ENCODE peak calls at places on chromosomes 11 and 22, in ten cellular contexts. V, M, J, G, A, C, X, U, R and O are unnamed samples.

GRCh38 chr11:65637794-65638317 is at the start of gene SIPA1:
- DNase-seq in C (peak; percentile 89), M (peak; percentile 34), R (peak; percentile 66), G (peak; percentile 37), A (peak; percentile 72), V (peak; percentile 64), X (no peak), U (peak; percentile 85), J (no peak), O (peak; percentile 81)

GRCh38 chr22:47006433-47006832 is 244.0 kb downstream of the TBC1D22A start:
- DNase-seq in X (no peak), J (no peak), M (no peak), V (no peak), R (no peak), C (peak; percentile 36), U (no peak), G (no peak), A (no peak), O (no peak)

GRCh38 chr11:67369801-67370284 is 3.6 kb downstream of the CLCF1 start:
- DNase-seq in A (no peak), M (no peak), U (no peak), X (no peak), J (no peak), R (no peak), G (no peak), V (no peak), C (no peak), O (no peak)

GRCh38 chr11:75365711-75366181 is 14.3 kb upstream of the ARRB1 start:
- DNase-seq in C (no peak), J (no peak), U (no peak), V (no peak), R (no peak), A (no peak), M (no peak), X (no peak), G (no peak), O (no peak)

GRCh38 chr11:62879150-62879549 is 1.5 kb upstream of the SLC3A2 start:
- DNase-seq in J (no peak), X (no peak), M (no peak), G (no peak), A (no peak), C (no peak), V (no peak), U (no peak), R (no peak), O (no peak)

GRCh38 chr22:34344702-34345101 is 424.4 kb upstream of the LARGE1 start:
- DNase-seq in X (no peak), R (no peak), A (no peak), U (no peak), J (no peak), C (no peak), M (no peak), V (no peak), G (no peak), O (no peak)

GRCh38 chr11:19951558-19952083 is 208.7 kb downstream of the DBX1 start:
- DNase-seq in A (no peak), R (peak; percentile 47), C (no peak), M (no peak), U (no peak), G (no peak), X (no peak), V (no peak), J (no peak), O (no peak)

GRCh38 chr22:42994917-42995562 is 19.9 kb downstream of the PACSIN2 start:
- DNase-seq in M (no peak), C (no peak), X (peak; percentile 82), A (peak; percentile 76), V (no peak), J (peak; percentile 27), R (no peak), U (no peak), G (no peak), O (peak; percentile 88)

GRCh38 chr11:80362578-80362977 is 921.7 kb upstream of the TENM4 start:
- DNase-seq in C (no peak), A (no peak), R (no peak), V (no peak), G (no peak), J (no peak), M (no peak), X (no peak), U (no peak), O (no peak)

GRCh38 chr11:27213232-27213660 is 149.8 kb downstream of the CCDC34 start:
- DNase-seq in G (no peak), X (no peak), M (no peak), J (no peak), C (no peak), R (no peak), V (no peak), U (no peak), A (peak; percentile 13), O (peak; percentile 15)

GRCh38 chr11:113896156-113896879 is 8.3 kb upstream of the HTR3B start:
- DNase-seq in X (no peak), J (no peak), A (peak; percentile 30), C (no peak), V (peak; percentile 15), U (no peak), R (peak; percentile 70), G (no peak), M (no peak), O (peak; percentile 64)

GRCh38 chr22:50723991-50724390 is 14.0 kb upstream of the ACR start:
- DNase-seq in G (no peak), A (no peak), R (no peak), J (no peak), X (no peak), C (no peak), M (no peak), U (no peak), V (no peak), O (no peak)

GRCh38 chr11:20458905-20459632 is 71.6 kb downstream of the PRMT3 start:
- DNase-seq in A (no peak), C (no peak), U (no peak), V (no peak), M (no peak), R (no peak), X (no peak), J (no peak), G (no peak), O (no peak)

GRCh38 chr22:41094036-41094435 is 1.6 kb downstream of the EP300 start:
- DNase-seq in M (no peak), R (no peak), A (peak; percentile 53), G (no peak), U (no peak), X (no peak), J (no peak), V (peak; percentile 3), C (no peak), O (peak; percentile 21)

GRCh38 chr22:20388200-20388599 is 5.8 kb upstream of the ZNF74 start:
- DNase-seq in X (no peak), U (no peak), A (no peak), R (no peak), C (no peak), J (no peak), V (no peak), G (no peak), M (no peak), O (no peak)

GRCh38 chr11:134913999-134914590 is 502.1 kb upstream of the B3GAT1 start:
- DNase-seq in M (no peak), X (no peak), V (no peak), A (no peak), G (no peak), C (no peak), U (no peak), R (no peak), J (no peak), O (no peak)

GRCh38 chr22:39493759-39494158 is 8.3 kb upstream of the MIEF1 start:
- DNase-seq in R (no peak), C (no peak), X (no peak), M (no peak), G (no peak), A (no peak), V (no peak), J (no peak), U (no peak), O (no peak)

GRCh38 chr22:46769191-46769675 is 6.8 kb downstream of the TBC1D22A start:
- DNase-seq in A (no peak), X (no peak), M (no peak), R (peak; percentile 40), G (no peak), V (no peak), U (no peak), C (no peak), J (no peak), O (peak; percentile 67)

GRCh38 chr11:72937439-72937838 is 123.2 kb downstream of the ATG16L2 start:
- DNase-seq in X (no peak), A (no peak), U (no peak), V (no peak), C (no peak), J (no peak), G (no peak), M (no peak), R (no peak), O (no peak)

GRCh38 chr11:47477323-47477722 is 28.4 kb upstream of the RAPSN start:
- DNase-seq in C (no peak), X (no peak), G (no peak), M (no peak), U (no peak), R (no peak), J (no peak), V (no peak), A (no peak), O (no peak)

GRCh38 chr11:35541621-35542375 is 16.4 kb upstream of the PAMR1 start:
- DNase-seq in U (no peak), V (no peak), A (peak; percentile 23), G (no peak), M (no peak), X (peak; percentile 61), J (peak; percentile 8), C (peak; percentile 76), R (no peak), O (no peak)

GRCh38 chr11:77345621-77346020 is 44.1 kb upstream of the GDPD4 start:
- DNase-seq in A (no peak), J (no peak), G (no peak), U (no peak), C (no peak), M (no peak), V (no peak), X (no peak), R (no peak), O (no peak)

GRCh38 chr11:95067042-95067827 is 516 bp downstream of the SRSF8 start:
- DNase-seq in A (peak; percentile 77), R (peak; percentile 77), J (peak; percentile 28), G (peak; percentile 69), M (peak; percentile 50), C (peak; percentile 91), U (peak; percentile 88), V (peak; percentile 59), X (peak; percentile 86), O (peak; percentile 85)

GRCh38 chr11:77801477-77801876 is 19.0 kb downstream of the RSF1 start:
- DNase-seq in C (no peak), U (no peak), G (no peak), M (no peak), A (no peak), R (no peak), V (no peak), J (no peak), X (no peak), O (no peak)

GRCh38 chr11:61706452-61707400 is 26.5 kb downstream of the DAGLA start:
- DNase-seq in M (no peak), U (peak; percentile 38), J (no peak), R (no peak), G (no peak), C (no peak), A (peak; percentile 50), X (no peak), V (no peak), O (no peak)

GRCh38 chr22:44411226-44412135 is 86.6 kb downstream of the RTL6 start:
- DNase-seq in C (peak; percentile 39), G (no peak), X (no peak), R (no peak), A (no peak), M (no peak), V (no peak), U (no peak), J (no peak), O (no peak)

GRCh38 chr11:91998466-91998865 is 226.2 kb upstream of the FAT3 start:
- DNase-seq in M (no peak), X (no peak), G (no peak), C (no peak), U (no peak), V (no peak), R (no peak), J (no peak), A (no peak), O (no peak)

GRCh38 chr11:71385091-71385490 is 63.1 kb downstream of the DHCR7 start:
- DNase-seq in V (no peak), A (no peak), X (no peak), J (no peak), M (no peak), G (peak; percentile 47), R (no peak), U (no peak), C (no peak), O (no peak)